ENCODE peak calls at places on chromosomes 16 and 17, in seven cellular contexts. X, H, V, Q, Y, L and F are unnamed samples.

GRCh38 chr16:54932737-54933254 is 2.1 kb downstream of the IRX5 start:
- DNase-seq in V (no peak), Y (no peak), X (peak; percentile 39), H (no peak), L (no peak), Q (peak; percentile 69), F (no peak)

GRCh38 chr16:87317766-87318121 is 552 bp upstream of the C16orf95 start:
- DNase-seq in V (peak; percentile 63), H (peak; percentile 78), X (peak; percentile 64), Y (peak; percentile 60), Q (peak; percentile 47), L (peak; percentile 51), F (peak; percentile 60)

GRCh38 chr16:67608367-67608766 is 36.6 kb upstream of the CARMIL2 start:
- DNase-seq in L (no peak), V (no peak), X (no peak), Q (no peak), Y (no peak), H (no peak), F (no peak)

GRCh38 chr16:30998852-30999761 is 11.3 kb downstream of the STX1B start:
- DNase-seq in Y (no peak), Q (no peak), H (no peak), L (no peak), X (peak; percentile 64), V (no peak), F (no peak)

GRCh38 chr17:46732754-46733398 is 85.6 kb downstream of the WNT3 start:
- DNase-seq in Y (no peak), H (no peak), V (peak; percentile 24), X (no peak), Q (peak; percentile 91), L (no peak), F (peak; percentile 77)

GRCh38 chr17:16927641-16928321 is 44.1 kb downstream of the TNFRSF13B start:
- DNase-seq in V (no peak), X (no peak), Q (no peak), Y (no peak), H (no peak), L (no peak), F (no peak)

GRCh38 chr17:9968881-9969280 is 63.8 kb upstream of the RCVRN start:
- DNase-seq in Y (no peak), L (no peak), Q (no peak), V (no peak), H (no peak), X (peak; percentile 6), F (no peak)

GRCh38 chr16:4588961-4589360 is 25.7 kb downstream of the UBALD1 start:
- DNase-seq in Q (no peak), H (no peak), X (no peak), Y (no peak), V (no peak), L (no peak), F (no peak)

GRCh38 chr17:15392326-15392739 is 50.9 kb upstream of the TEKT3 start:
- DNase-seq in Q (no peak), V (no peak), X (peak; percentile 93), Y (no peak), H (no peak), L (no peak), F (no peak)

GRCh38 chr16:81755915-81756644 is 23.0 kb upstream of the PLCG2 start:
- DNase-seq in Y (no peak), V (no peak), L (peak; percentile 43), X (no peak), H (no peak), Q (peak; percentile 12), F (peak; percentile 16)

DNA sequence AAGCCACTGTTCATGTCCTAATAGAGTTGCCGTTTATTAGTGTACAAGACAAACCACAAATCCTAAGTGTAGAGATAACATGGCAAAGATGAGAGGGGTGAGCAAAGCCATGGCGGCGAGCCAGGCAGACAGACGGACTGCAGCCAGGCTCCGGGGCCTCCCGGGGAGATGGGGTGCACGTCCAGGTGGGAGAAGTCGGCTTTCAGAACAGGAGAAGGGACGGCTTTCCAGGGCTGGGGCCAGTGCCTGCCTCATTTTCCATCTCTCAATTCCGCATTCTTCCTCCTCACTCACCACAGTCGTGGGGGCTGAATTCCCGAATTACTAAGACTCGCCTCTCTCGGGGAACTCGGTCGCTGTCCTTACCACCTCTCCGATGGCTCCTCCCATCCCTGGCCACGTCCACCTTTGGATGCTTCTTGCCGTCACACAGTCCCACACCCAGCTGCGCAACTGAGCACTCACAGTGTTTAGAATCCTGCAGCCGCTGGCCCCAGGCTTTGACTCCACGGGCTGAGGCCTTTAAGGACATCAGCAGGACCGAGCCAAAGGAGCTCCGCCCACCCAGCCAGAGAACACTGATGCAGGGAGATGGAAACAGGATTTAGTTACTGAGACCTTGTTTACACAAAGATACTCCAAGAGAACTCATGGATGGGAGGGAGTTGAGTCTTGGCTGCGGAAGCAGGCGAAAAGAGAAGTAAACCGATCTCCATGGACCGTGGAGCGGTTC is 59.7 kb downstream of the RNF112 start:
- DNase-seq in X (no peak), Y (peak; percentile 38), H (peak; percentile 67), L (peak; percentile 82), Q (peak; percentile 56), V (no peak), F (no peak)
- H3K27ac ChIP-seq in X (no peak overlapping the region), Y (no peak overlapping the region), H (peak overlapping the region; percentile 68), L (peak overlapping the region; percentile 84), Q (peak overlapping the region; percentile 88), V (no peak overlapping the region), F (no peak overlapping the region)

GRCh38 chr17:12928736-12929135 is 89.1 kb downstream of the ELAC2 start:
- DNase-seq in X (peak; percentile 33), Y (no peak), Q (peak; percentile 40), L (no peak), V (peak; percentile 48), H (no peak), F (peak; percentile 22)
- TF ChIP-seq CTCF in X (peak; percentile 19), Y (no peak), Q (peak; percentile 43), L (no peak), V (peak; percentile 73), H (peak; percentile 10), F (peak; percentile 36)

GRCh38 chr17:48023408-48024148 is 14.0 kb downstream of the COPZ2 start:
- DNase-seq in H (peak; percentile 83), Y (peak; percentile 84), Q (peak; percentile 95), L (peak; percentile 58), V (peak; percentile 71), X (peak; percentile 65), F (peak; percentile 93)
- H3K27ac ChIP-seq in H (no peak overlapping the region), Y (peak overlapping the region; percentile 93), Q (no peak overlapping the region), L (peak overlapping the region; percentile 42), V (no peak overlapping the region), X (peak overlapping the region; percentile 49), F (peak overlapping the region; percentile 57)

GRCh38 chr16:68826652-68827051 is 16.7 kb upstream of the TANGO6 start:
- DNase-seq in Y (no peak), X (peak; percentile 32), H (no peak), V (no peak), L (no peak), Q (no peak), F (no peak)
- TF ChIP-seq CTCF in Y (no peak), X (no peak), H (no peak), V (no peak), L (no peak), Q (no peak), F (no peak)